ENCODE peak calls at places on chromosomes 2 and 18, in nine cellular contexts. T is HCT116, Y is Panc1, Z is prostate gland, A is stomach, C is K562, R is HepG2, P is GM23338, X is suprapubic skin. U is an unnamed sample.

GRCh38 chr2:74740395-74741075 is 86.5 kb downstream of the SEMA4F start:
- DNase-seq in T (peak), A (peak), Z (no peak), X (peak), C (no peak), P (no peak), R (peak), Y (peak), U (no peak)

GRCh38 chr2:215554689-215555088 is 118.8 kb upstream of the FN1 start:
- DNase-seq in C (no peak), T (no peak), A (no peak), Y (no peak), X (no peak), Z (no peak), P (no peak), R (no peak), U (no peak)

GRCh38 chr18:6203791-6204190 is 210.9 kb downstream of the L3MBTL4 start:
- DNase-seq in Y (no peak), P (no peak), X (peak), Z (peak), A (peak), C (no peak), T (no peak), R (no peak), U (no peak)

GRCh38 chr18:31325051-31325450 is 7.1 kb downstream of the DSG1 start:
- DNase-seq in R (no peak), A (no peak), Y (peak), C (no peak), P (no peak), Z (no peak), T (no peak), X (no peak), U (no peak)

GRCh38 chr2:82789886-82790276 is 1669.2 kb downstream of the SUCLG1 start:
- DNase-seq in P (no peak), A (no peak), R (no peak), X (no peak), T (no peak), Y (no peak), C (no peak), Z (no peak), U (no peak)

GRCh38 chr2:12455626-12456025 is 261.1 kb upstream of the TRIB2 start:
- DNase-seq in R (no peak), P (no peak), C (no peak), Y (no peak), A (no peak), Z (no peak), X (no peak), T (no peak), U (no peak)

GRCh38 chr2:37782155-37782673 is 110.8 kb upstream of the CDC42EP3 start:
- DNase-seq in R (no peak), X (no peak), Z (no peak), T (no peak), Y (no peak), C (no peak), A (no peak), P (no peak), U (no peak)

GRCh38 chr2:200306719-200306968 is 151 bp downstream of the SPATS2L start:
- DNase-seq in A (no peak), Y (no peak), R (no peak), T (no peak), P (no peak), C (peak), X (no peak), Z (no peak), U (no peak)

GRCh38 chr2:8573234-8573941 is 108.5 kb upstream of the ID2 start:
- DNase-seq in X (peak), C (no peak), R (peak), Z (no peak), P (peak), Y (no peak), A (peak), T (no peak), U (peak)

GRCh38 chr2:234254783-234255521 is 204.4 kb downstream of the SPP2 start:
- DNase-seq in P (no peak), A (no peak), C (no peak), X (no peak), Y (no peak), R (no peak), Z (no peak), T (no peak), U (no peak)

GRCh38 chr2:113370478-113371091 is 66.9 kb upstream of the ZNG1B start:
- DNase-seq in C (peak), R (peak), Y (peak), T (peak), Z (peak), P (peak), A (peak), X (peak), U (peak)

GRCh38 chr2:74286725-74287124 is 56.5 kb downstream of the SLC4A5 start:
- DNase-seq in R (no peak), P (no peak), X (no peak), T (no peak), Y (no peak), C (no peak), Z (no peak), A (no peak), U (no peak)

GRCh38 chr2:102050854-102051391 is 59.2 kb downstream of the IL1R2 start:
- DNase-seq in A (peak), T (no peak), C (peak), Y (no peak), P (no peak), Z (peak), R (peak), X (peak), U (peak)

GRCh38 chr2:28702415-28702859 is 49.2 kb upstream of the PPP1CB start:
- DNase-seq in Z (peak), T (no peak), P (no peak), C (no peak), Y (no peak), R (peak), A (no peak), X (no peak), U (peak)

GRCh38 chr2:28979576-28980366 is 1.3 kb upstream of the TOGARAM2 start:
- DNase-seq in C (no peak), P (no peak), R (no peak), T (no peak), A (no peak), Z (no peak), Y (no peak), X (no peak), U (peak)

GRCh38 chr2:141038341-141038740 is 1092.5 kb downstream of the LRP1B start:
- DNase-seq in Y (no peak), C (no peak), T (no peak), P (no peak), X (no peak), R (no peak), Z (no peak), A (no peak), U (no peak)

GRCh38 chr2:128287780-128288735 is 30.6 kb downstream of the HS6ST1 start:
- DNase-seq in A (no peak), T (no peak), X (no peak), Z (no peak), R (no peak), P (no peak), Y (no peak), C (no peak), U (no peak)

GRCh38 chr2:109348645-109349554 is 219.9 kb downstream of the SH3RF3 start:
- DNase-seq in Y (no peak), P (no peak), Z (no peak), C (no peak), R (no peak), X (no peak), T (no peak), A (no peak), U (no peak)

GRCh38 chr2:4995466-4995865 is 696.7 kb upstream of the SOX11 start:
- DNase-seq in C (no peak), R (no peak), P (peak), T (no peak), Z (no peak), X (no peak), Y (no peak), A (no peak), U (no peak)

GRCh38 chr18:6785001-6785400 is 55.5 kb downstream of the ARHGAP28 start:
- DNase-seq in C (no peak), A (no peak), X (no peak), T (no peak), P (no peak), Z (no peak), Y (no peak), R (no peak), U (no peak)

GRCh38 chr2:239273280-239274234 is 127.3 kb downstream of the HDAC4 start:
- DNase-seq in X (peak), R (no peak), P (no peak), C (no peak), Z (no peak), A (peak), T (no peak), Y (no peak), U (no peak)

GRCh38 chr18:25810736-25811135 is 279.7 kb downstream of the SS18 start:
- DNase-seq in A (no peak), X (no peak), P (no peak), C (no peak), R (no peak), T (no peak), Z (no peak), Y (no peak), U (no peak)

GRCh38 chr2:109343460-109343859 is 214.5 kb downstream of the SH3RF3 start:
- DNase-seq in X (no peak), A (no peak), P (no peak), T (no peak), Y (no peak), C (no peak), Z (no peak), R (no peak), U (no peak)

GRCh38 chr2:83103602-83104001 is 1355.5 kb downstream of the SUCLG1 start:
- DNase-seq in R (no peak), P (no peak), Y (peak), T (no peak), X (no peak), A (no peak), Z (no peak), C (no peak), U (no peak)

GRCh38 chr2:30611572-30611971 is 164.5 kb downstream of the LCLAT1 start:
- DNase-seq in P (no peak), C (no peak), R (no peak), Y (no peak), X (no peak), A (no peak), T (no peak), Z (no peak), U (no peak)

GRCh38 chr2:74457549-74458131 is 598 bp upstream of the WBP1 start:
- DNase-seq in Z (peak), Y (no peak), T (no peak), A (peak), R (peak), X (peak), P (peak), C (no peak), U (peak)

GRCh38 chr18:48085781-48086487 is 155.5 kb upstream of the SMAD2 start:
- DNase-seq in Y (no peak), Z (no peak), C (no peak), P (no peak), R (no peak), A (no peak), X (no peak), T (no peak), U (no peak)

GRCh38 chr2:109529532-109530449 is 84.0 kb downstream of the SEPTIN10 start:
- DNase-seq in C (no peak), P (no peak), Z (no peak), Y (no peak), A (peak), X (no peak), R (no peak), T (no peak), U (peak)

GRCh38 chr2:150876201-150877085 is 385.2 kb downstream of the RBM43 start:
- DNase-seq in T (no peak), Y (no peak), C (no peak), P (no peak), R (no peak), Z (no peak), X (no peak), A (no peak), U (no peak)

GRCh38 chr2:238379096-238379810 is 47.5 kb upstream of the ASB1 start:
- DNase-seq in Y (no peak), T (no peak), A (peak), Z (no peak), P (no peak), C (no peak), R (no peak), X (no peak), U (no peak)

GRCh38 chr2:120575966-120576365 is 159.7 kb upstream of the GLI2 start:
- DNase-seq in C (no peak), P (no peak), Z (no peak), T (no peak), A (no peak), Y (no peak), R (no peak), X (no peak), U (no peak)

GRCh38 chr18:39454866-39455265 is 1889.3 kb upstream of the CELF4 start:
- DNase-seq in C (no peak), T (no peak), Z (no peak), P (no peak), X (no peak), A (no peak), R (no peak), Y (no peak), U (no peak)

GRCh38 chr2:144370937-144371584 is 148.9 kb downstream of the ZEB2 start:
- DNase-seq in Y (no peak), C (peak), R (peak), X (no peak), P (no peak), Z (no peak), A (no peak), T (no peak), U (no peak)

GRCh38 chr2:112276954-112277353 is 1.6 kb downstream of the ZC3H6 start:
- DNase-seq in A (no peak), Y (no peak), Z (no peak), T (no peak), C (no peak), X (no peak), P (no peak), R (no peak), U (no peak)

GRCh38 chr2:148802448-148803220 is 72.4 kb upstream of the KIF5C start:
- DNase-seq in Z (no peak), T (no peak), Y (no peak), C (no peak), P (no peak), A (no peak), X (no peak), R (no peak), U (no peak)

GRCh38 chr2:191846787-191847620 is at the start of gene CAVIN2:
- DNase-seq in Y (no peak), R (peak), C (peak), Z (peak), X (peak), T (no peak), A (peak), P (no peak), U (peak)

GRCh38 chr2:3667151-3667631 is 9.2 kb downstream of the ALLC start:
- DNase-seq in P (no peak), A (no peak), Y (no peak), Z (no peak), X (no peak), T (no peak), C (no peak), R (no peak), U (peak)

GRCh38 chr2:128062571-128062970 is 28.4 kb upstream of the UGGT1 start:
- DNase-seq in Z (no peak), A (no peak), X (no peak), Y (no peak), T (no peak), C (no peak), P (no peak), R (no peak), U (no peak)

GRCh38 chr2:120253021-120253882 is 600 bp downstream of the RALB start:
- DNase-seq in X (peak), A (peak), Z (peak), P (peak), C (peak), R (peak), T (no peak), Y (no peak), U (peak)

DNA sequence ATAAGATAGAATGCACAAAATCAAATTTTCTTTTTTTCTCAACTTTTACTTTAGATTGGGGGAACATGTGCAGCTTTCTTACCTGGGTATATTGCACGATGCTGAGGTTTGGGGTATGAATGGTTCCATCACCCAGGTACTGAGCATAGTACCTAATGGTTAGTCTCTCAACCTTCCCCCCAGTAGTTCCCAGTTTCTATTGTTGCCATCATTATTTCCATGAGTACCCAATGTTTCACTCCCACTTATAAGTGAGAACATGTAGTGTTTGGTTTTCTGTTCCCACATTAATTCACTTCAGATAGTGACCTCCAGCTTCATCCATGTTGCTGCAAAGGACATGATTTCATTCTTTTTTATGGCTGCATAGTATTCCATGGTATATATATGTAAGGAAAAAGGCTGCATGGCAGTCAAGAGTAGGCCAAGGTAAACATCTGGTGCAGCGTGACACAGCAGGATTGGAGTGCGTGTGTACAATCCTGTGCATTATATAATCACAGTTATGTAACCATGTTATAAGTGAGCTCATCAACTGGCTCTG is 10.5 kb upstream of the C2orf42 start:
- DNase-seq in T (no peak), C (no peak), R (no peak), Y (no peak), Z (no peak), P (no peak), A (no peak), X (no peak), U (no peak)
- H3K27ac ChIP-seq in T (no peak), C (no peak), R (no peak), Y (no peak), Z (no peak), P (no peak), A (no peak), X (no peak), U (no peak)

GRCh38 chr18:45910405-45911023 is 56.6 kb downstream of the EPG5 start:
- DNase-seq in R (peak), Y (peak), T (peak), Z (peak), C (peak), X (no peak), P (peak), A (peak), U (no peak)
- TF ChIP-seq POLR2AphosphoS5 in R (no peak), Y (no peak), T (no peak), Z (peak), C (no peak), X (no peak), P (no peak), A (no peak), U (no peak)

DNA sequence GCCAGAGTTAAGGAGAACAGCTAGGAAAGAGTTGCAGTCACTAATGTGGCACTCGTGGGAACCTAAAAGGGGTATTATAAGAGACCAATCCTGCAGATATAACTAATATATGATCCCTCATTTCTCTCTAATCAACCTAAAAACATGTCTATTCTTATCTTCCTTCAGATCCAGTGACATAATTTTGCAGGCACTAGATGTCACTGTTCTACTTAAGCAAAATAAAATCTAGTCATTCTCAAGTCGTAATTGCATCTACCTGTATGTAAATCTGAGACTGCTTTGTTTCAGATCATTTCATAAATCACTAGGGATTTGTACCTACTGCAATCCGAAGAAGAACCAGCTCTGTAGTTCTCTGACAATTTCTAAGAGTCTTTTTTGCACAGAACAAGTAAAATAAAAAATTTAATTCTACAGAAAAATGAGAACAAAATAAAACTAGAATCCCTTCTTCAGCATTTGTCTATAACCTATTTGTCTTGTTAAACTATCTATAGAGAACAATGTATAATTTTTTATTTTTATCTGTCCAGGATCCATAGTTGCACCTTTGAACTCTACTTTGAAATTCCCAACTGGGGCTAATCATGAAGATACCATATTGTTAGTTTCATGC is 56.5 kb upstream of the ERBB4 start:
- DNase-seq in Z (no peak), Y (peak), C (no peak), R (peak), P (peak), T (peak), A (no peak), X (no peak), U (no peak)
- H3K27ac ChIP-seq in Z (no peak), Y (no peak), C (no peak), R (no peak), P (no peak), T (no peak), A (no peak), X (no peak), U (no peak)

DNA sequence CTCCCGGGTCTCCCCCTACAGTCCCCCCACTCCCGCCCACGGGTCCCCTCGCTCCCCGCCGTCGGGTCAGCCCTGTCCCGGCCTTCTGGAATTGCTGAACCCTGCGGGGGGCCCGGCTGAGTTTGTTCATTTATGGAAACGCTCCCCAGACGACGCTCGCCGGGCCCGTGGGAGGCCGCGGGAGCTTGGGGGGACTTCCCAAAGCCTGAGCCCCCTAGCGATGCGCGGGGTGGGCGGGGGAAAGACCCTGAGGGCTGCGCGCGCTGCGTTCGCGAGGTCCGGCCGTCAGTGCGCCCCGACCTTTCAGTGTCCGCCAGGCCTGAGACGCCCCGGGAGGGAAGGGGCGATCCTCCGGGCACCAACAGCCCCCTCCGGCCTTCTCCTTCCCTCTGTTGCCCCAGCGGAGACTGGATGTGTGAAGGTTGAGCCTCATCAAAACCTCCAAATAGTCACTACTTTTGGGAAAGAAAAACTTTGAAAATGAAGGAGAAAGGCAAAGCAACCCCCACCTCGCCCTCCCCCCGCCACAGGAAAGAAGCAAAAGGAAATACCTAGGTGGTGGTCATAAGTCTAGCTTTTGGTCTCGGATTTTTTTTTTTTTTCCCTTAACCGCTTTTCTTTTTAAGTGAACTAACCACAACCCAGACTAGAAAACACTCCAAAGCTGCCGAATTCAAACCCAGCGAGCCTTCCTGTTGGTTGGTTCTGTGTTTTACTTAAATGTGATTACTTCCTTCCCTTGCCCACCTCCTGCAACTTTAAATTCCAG is 509 bp upstream of the CYS1 start:
- DNase-seq in P (peak), T (no peak), C (peak), Z (no peak), R (no peak), A (no peak), Y (no peak), X (no peak), U (peak)
- TF ChIP-seq POLR2AphosphoS5 in P (no peak), T (no peak), C (no peak), Z (no peak), R (no peak), A (no peak), Y (no peak), X (no peak), U (no peak)

GRCh38 chr2:173956454-173956853 is 8.7 kb downstream of the SP3 start:
- DNase-seq in Y (no peak), R (no peak), Z (no peak), X (no peak), T (no peak), C (no peak), A (no peak), P (no peak), U (no peak)
- H3K27ac ChIP-seq in Y (no peak), R (no peak), Z (no peak), X (no peak), T (no peak), C (no peak), A (no peak), P (no peak), U (no peak)

U was measured in sigmoid colon.